ENCODE peak calls at places on chromosomes 3 and 15, in five cellular contexts. D, L, E, G and S are unnamed samples. For H3K9me3, the result is how much of the 10 kb centered on the place peaks cover.

GRCh38 chr15:74011610-74012009 is 17.1 kb downstream of the PML start:
- DNase-seq in D (peak), L (no peak), E (no peak), G (peak), S (peak)

GRCh38 chr3:14391033-14391432 is 11.4 kb upstream of the SLC6A6 start:
- DNase-seq in D (no peak), L (no peak), E (no peak), G (peak), S (no peak)

GRCh38 chr3:9067352-9067975 is 104.2 kb upstream of the RAD18 start:
- DNase-seq in D (peak), L (no peak), E (no peak), G (peak), S (peak)

GRCh38 chr3:16693820-16694219 is 88.6 kb upstream of the DAZL start:
- DNase-seq in D (no peak), L (no peak), E (no peak), G (no peak), S (no peak)

GRCh38 chr15:74982183-74982582 is 13.2 kb upstream of the SCAMP5 start:
- DNase-seq in D (no peak), L (no peak), E (no peak), G (no peak), S (no peak)

GRCh38 chr3:113660901-113661300 is 35.5 kb downstream of the USF3 start:
- DNase-seq in D (no peak), L (no peak), E (no peak), G (no peak), S (no peak)

GRCh38 chr15:59039225-59039624 is 51.8 kb downstream of the RNF111 start:
- DNase-seq in D (no peak), L (no peak), E (no peak), G (no peak), S (no peak)

GRCh38 chr15:59595434-59595915 is 16.1 kb upstream of the GCNT3 start:
- DNase-seq in D (no peak), L (no peak), E (no peak), G (no peak), S (peak)

GRCh38 chr3:48466386-48467109 is 20.0 kb downstream of the ATRIP start:
- DNase-seq in D (no peak), L (peak), E (peak), G (peak), S (no peak)

GRCh38 chr15:79779739-79780138 is 117.1 kb downstream of the MTHFS start:
- DNase-seq in D (no peak), L (no peak), E (no peak), G (no peak), S (no peak)

GRCh38 chr3:132265488-132265887 is 51.7 kb upstream of the ACP3 start:
- DNase-seq in D (no peak), L (no peak), E (no peak), G (no peak), S (no peak)
- H3K9me3 ChIP-seq in D (under half), L (under half), E (under half), G (under half), S (under half)

DNA sequence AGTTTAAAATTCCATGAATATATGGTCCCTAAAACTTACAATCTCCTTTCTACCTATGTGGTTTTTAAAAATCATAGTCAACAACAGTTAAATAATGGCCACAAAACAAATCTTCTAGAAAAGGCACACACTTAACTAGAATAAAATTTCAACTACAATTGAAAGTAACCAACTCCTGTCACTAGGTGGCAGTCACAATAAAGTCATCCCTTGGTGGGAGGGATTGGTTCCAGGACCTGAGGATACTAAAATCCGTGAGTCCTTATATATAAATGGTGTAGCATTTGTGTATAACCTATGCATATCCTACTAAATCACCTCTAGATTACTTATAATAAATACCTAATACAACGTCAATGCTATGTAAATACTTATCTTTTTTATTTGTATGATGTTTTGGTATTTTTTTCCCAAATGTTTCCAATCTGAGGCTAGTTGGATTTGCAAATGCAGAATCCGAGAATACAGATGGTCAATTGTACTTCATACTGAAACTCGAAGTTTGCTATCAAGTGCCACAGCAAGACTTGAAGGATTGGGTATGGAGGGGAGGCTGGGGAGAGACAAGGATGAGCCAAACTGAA is 172.6 kb downstream of the FMN1 start:
- DNase-seq in D (no peak), L (no peak), E (no peak), G (peak), S (peak)
- TF ChIP-seq CTCF in D (peak), L (no peak), E (peak), G (peak), S (peak)

GRCh38 chr3:167813169-167814123 is 77.9 kb downstream of the SERPINI1 start:
- DNase-seq in D (no peak), L (no peak), E (no peak), G (no peak), S (no peak)
- H3K27ac ChIP-seq in D (peak), L (no peak), E (no peak), G (no peak), S (no peak)

DNA sequence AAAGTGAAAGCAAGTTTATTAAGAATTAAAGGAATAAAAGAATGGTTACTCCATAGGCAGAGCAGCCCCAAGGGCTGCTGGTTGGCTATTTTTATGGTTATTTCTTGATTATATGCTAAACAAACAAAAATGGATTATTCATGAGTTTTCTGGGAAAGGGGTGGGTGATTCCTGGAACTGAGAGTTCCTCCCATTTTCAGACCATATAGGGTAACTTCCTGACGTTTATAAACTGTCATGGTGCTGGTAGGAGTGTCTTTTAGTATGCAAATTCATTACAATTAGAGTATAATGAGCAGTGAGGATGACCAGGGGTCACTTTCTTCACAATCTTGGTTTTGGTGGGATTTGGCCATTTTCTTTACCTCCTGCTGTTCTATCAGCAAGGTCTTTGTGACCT is 707.9 kb downstream of the ZNF385D start:
- DNase-seq in D (no peak), L (no peak), E (no peak), G (no peak), S (no peak)
- H3K9me3 ChIP-seq in D (under half), L (under half), E (under half), G (under half), S (under half)

GRCh38 chr15:67421105-67421504 is 99.8 kb upstream of the C15orf61 start:
- DNase-seq in D (no peak), L (no peak), E (no peak), G (no peak), S (no peak)

GRCh38 chr15:67419705-67420104 is 101.2 kb upstream of the C15orf61 start:
- DNase-seq in D (no peak), L (no peak), E (no peak), G (no peak), S (no peak)

GRCh38 chr15:67420137-67420536 is 100.8 kb upstream of the C15orf61 start:
- DNase-seq in D (no peak), L (no peak), E (no peak), G (no peak), S (no peak)

GRCh38 chr15:67416891-67417290 is 104.0 kb upstream of the C15orf61 start:
- DNase-seq in D (no peak), L (no peak), E (no peak), G (no peak), S (no peak)

GRCh38 chr15:67422296-67422695 is 98.6 kb upstream of the C15orf61 start:
- DNase-seq in D (no peak), L (no peak), E (no peak), G (no peak), S (no peak)
- TF ChIP-seq CTCF in D (no peak), L (no peak), E (no peak), G (no peak), S (no peak)